ENCODE peak calls at places on chromosome 1, in ten cellular contexts. H is Calu3; B is brain microvascular endothelial cell; N is pons; Y is NCI-H1092 treated with DMSO at 0.1 percent for 48 hours; G is fibroblast of the conjunctiva; I is activated CD4-positive, alpha-beta T cell treated with anti-CD3 and anti-CD28 coated beads, Interleukin-2, amount 50 U/mL, for 1 hour; Q is stimulated activated CD4-positive, alpha-beta T cell treated with anti-CD3 and anti-CD28 coated beads, Interleukin-15, amount 100 ng/mL, for 24 hours; Z is CD8-positive, alpha-beta T cell; F is nucleus accumbens. J is an unnamed sample.

GRCh38 chr1:7470904-7471638 is 300.0 kb upstream of the VAMP3 start:
- DNase-seq in G (peak), B (peak), Z (no peak), F (no peak), H (peak), N (no peak), Q (peak), Y (no peak), I (no peak), J (no peak)

GRCh38 chr1:200072636-200073285 is 45.3 kb downstream of the NR5A2 start:
- DNase-seq in Z (no peak), B (no peak), G (no peak), F (no peak), N (no peak), H (no peak), Y (no peak), I (no peak), Q (no peak), J (no peak)

GRCh38 chr1:248756151-248756550 is 592 bp upstream of the LYPD8 start:
- DNase-seq in G (no peak), I (no peak), N (no peak), H (no peak), Z (no peak), B (no peak), F (no peak), Y (no peak), Q (no peak), J (no peak)

GRCh38 chr1:68442822-68443556 is 6.8 kb downstream of the RPE65 start:
- DNase-seq in H (peak), Y (no peak), F (peak), Z (no peak), N (peak), G (peak), B (peak), I (no peak), Q (peak), J (no peak)

GRCh38 chr1:1426961-1427934 is 6.2 kb upstream of the ANKRD65 start:
- DNase-seq in F (peak), Y (no peak), B (no peak), H (no peak), Z (no peak), I (no peak), G (no peak), Q (no peak), N (no peak), J (peak)

GRCh38 chr1:53327183-53327941 is 508 bp downstream of the LRP8 start:
- DNase-seq in H (peak), Z (peak), Q (peak), G (no peak), B (peak), Y (peak), I (peak), N (no peak), F (no peak), J (no peak)

GRCh38 chr1:1137256-1138045 is 21.6 kb upstream of the C1orf159 start:
- DNase-seq in H (peak), Y (no peak), N (no peak), I (peak), B (no peak), F (no peak), Z (peak), Q (peak), G (no peak), J (no peak)

GRCh38 chr1:116475850-116476218 is 95.0 kb downstream of the CD58 start:
- DNase-seq in B (no peak), I (no peak), Q (no peak), H (no peak), Z (no peak), G (no peak), F (no peak), N (no peak), Y (no peak), J (no peak)

GRCh38 chr1:1119272-1119890 is 3.5 kb upstream of the C1orf159 start:
- DNase-seq in F (no peak), G (no peak), Z (no peak), B (no peak), N (no peak), Y (no peak), Q (no peak), H (no peak), I (no peak), J (no peak)

GRCh38 chr1:45246760-45247159 is 40.4 kb upstream of the ZSWIM5 start:
- DNase-seq in Y (no peak), G (peak), Z (no peak), B (peak), F (no peak), Q (peak), I (no peak), N (peak), H (no peak), J (no peak)

GRCh38 chr1:69263982-69264381 is 303.7 kb upstream of the LRRC7 start:
- DNase-seq in N (no peak), Q (no peak), B (no peak), G (no peak), Z (no peak), F (no peak), Y (peak), I (no peak), H (no peak), J (no peak)

GRCh38 chr1:202656057-202656456 is 54.2 kb downstream of the SYT2 start:
- DNase-seq in I (no peak), H (peak), F (no peak), Q (no peak), Y (peak), B (peak), N (no peak), Z (no peak), G (no peak), J (no peak)

GRCh38 chr1:160284220-160284781 is 632 bp downstream of the PEX19 start:
- DNase-seq in B (peak), Y (no peak), Z (no peak), F (no peak), N (no peak), Q (peak), G (peak), H (peak), I (no peak), J (no peak)

GRCh38 chr1:54583307-54583686 is 35.3 kb downstream of the ACOT11 start:
- DNase-seq in B (no peak), Q (no peak), G (no peak), Z (no peak), F (no peak), N (no peak), Y (no peak), I (no peak), H (no peak), J (no peak)

GRCh38 chr1:110462093-110462492 is 11.1 kb downstream of the PROK1 start:
- DNase-seq in G (no peak), H (no peak), Y (no peak), I (no peak), B (no peak), Q (no peak), N (no peak), Z (no peak), F (no peak), J (no peak)

GRCh38 chr1:154474802-154475201 is 27.2 kb upstream of the TDRD10 start:
- DNase-seq in Z (no peak), B (peak), I (no peak), H (peak), Y (no peak), N (peak), Q (no peak), F (peak), G (no peak), J (no peak)

GRCh38 chr1:172742599-172743500 is 83.9 kb downstream of the FASLG start:
- DNase-seq in Q (no peak), F (no peak), H (peak), N (no peak), Y (peak), B (peak), I (no peak), G (no peak), Z (no peak), J (no peak)

GRCh38 chr1:240414237-240414636 is 197.7 kb downstream of the GREM2 start:
- DNase-seq in Z (no peak), G (peak), B (peak), Q (no peak), N (no peak), F (no peak), H (no peak), Y (no peak), I (no peak), J (no peak)

GRCh38 chr1:6519935-6520621 is 28.6 kb upstream of the PLEKHG5 start:
- DNase-seq in N (peak), Y (peak), Z (no peak), H (no peak), B (peak), F (peak), I (no peak), G (peak), Q (no peak), J (no peak)

GRCh38 chr1:34681481-34682451 is 73.1 kb upstream of the GJB5 start:
- DNase-seq in F (peak), B (peak), Q (peak), H (peak), N (peak), I (peak), Z (peak), Y (peak), G (peak), J (no peak)

GRCh38 chr1:201260648-201261311 is 22.5 kb upstream of the PKP1 start:
- DNase-seq in B (no peak), Q (no peak), Y (no peak), H (no peak), F (no peak), Z (no peak), N (no peak), G (no peak), I (no peak), J (no peak)

J was measured in D721Med.